ENCODE peak calls at places on chromosomes 13 and 19, in five cellular contexts. One of them, this sample, is unnamed.

GRCh38 chr13:27117947-27118346 is 53.7 kb downstream of the USP12 start:
- DNase-seq in heart left ventricle: no peak
- DNase-seq in tibial nerve: no peak
- DNase-seq in stomach: no peak
- DNase-seq in adrenal gland: no peak
- DNase-seq in this sample: no peak

GRCh38 chr19:48780684-48781391 is 25.5 kb downstream of the FGF21 start:
- DNase-seq in heart left ventricle: no peak
- DNase-seq in tibial nerve: peak
- DNase-seq in stomach: peak
- DNase-seq in adrenal gland: peak
- DNase-seq in this sample: peak

GRCh38 chr13:109408596-109409382 is 377.6 kb downstream of the IRS2 start:
- DNase-seq in heart left ventricle: no peak
- DNase-seq in tibial nerve: no peak
- DNase-seq in stomach: no peak
- DNase-seq in adrenal gland: no peak
- DNase-seq in this sample: no peak

GRCh38 chr19:45217193-45217956 is 27.8 kb downstream of the EXOC3L2 start:
- DNase-seq in heart left ventricle: no peak
- DNase-seq in tibial nerve: no peak
- DNase-seq in stomach: no peak
- DNase-seq in adrenal gland: no peak
- DNase-seq in this sample: no peak

GRCh38 chr13:113668491-113668971 is 1.5 kb downstream of the GRK1 start:
- DNase-seq in heart left ventricle: no peak
- DNase-seq in tibial nerve: no peak
- DNase-seq in stomach: peak
- DNase-seq in adrenal gland: no peak
- DNase-seq in this sample: no peak

GRCh38 chr13:51324714-51325440 is 14.6 kb upstream of the SERPINE3 start:
- DNase-seq in heart left ventricle: no peak
- DNase-seq in tibial nerve: no peak
- DNase-seq in stomach: no peak
- DNase-seq in adrenal gland: no peak
- DNase-seq in this sample: no peak

GRCh38 chr19:31943305-31943704 is 402.1 kb upstream of the ZNF507 start:
- DNase-seq in heart left ventricle: no peak
- DNase-seq in tibial nerve: no peak
- DNase-seq in stomach: no peak
- DNase-seq in adrenal gland: no peak
- DNase-seq in this sample: no peak

GRCh38 chr13:26679945-26680516 is 80.6 kb downstream of the GPR12 start:
- DNase-seq in heart left ventricle: no peak
- DNase-seq in tibial nerve: no peak
- DNase-seq in stomach: no peak
- DNase-seq in adrenal gland: no peak
- DNase-seq in this sample: no peak

GRCh38 chr19:58196911-58197616 is 14.2 kb downstream of the ZNF274 start:
- DNase-seq in heart left ventricle: no peak
- DNase-seq in tibial nerve: no peak
- DNase-seq in stomach: no peak
- DNase-seq in adrenal gland: no peak
- DNase-seq in this sample: peak

GRCh38 chr13:30442854-30443379 is 20.6 kb downstream of the UBE2L5 start:
- DNase-seq in heart left ventricle: no peak
- DNase-seq in tibial nerve: no peak
- DNase-seq in stomach: no peak
- DNase-seq in adrenal gland: no peak
- DNase-seq in this sample: no peak

GRCh38 chr13:54174001-54174400 is 1145.4 kb downstream of the OLFM4 start:
- DNase-seq in heart left ventricle: no peak
- DNase-seq in tibial nerve: no peak
- DNase-seq in stomach: no peak
- DNase-seq in adrenal gland: no peak
- DNase-seq in this sample: no peak

GRCh38 chr13:114099191-114099590 is 33.2 kb downstream of the RASA3 start:
- DNase-seq in heart left ventricle: peak
- DNase-seq in tibial nerve: peak
- DNase-seq in stomach: no peak
- DNase-seq in adrenal gland: peak
- DNase-seq in this sample: peak

GRCh38 chr19:5947435-5947834 is 30.5 kb downstream of the RANBP3 start:
- DNase-seq in heart left ventricle: peak
- DNase-seq in tibial nerve: peak
- DNase-seq in stomach: peak
- DNase-seq in adrenal gland: peak
- DNase-seq in this sample: no peak

GRCh38 chr19:4007836-4008539 is 452 bp downstream of the PIAS4 start:
- DNase-seq in heart left ventricle: no peak
- DNase-seq in tibial nerve: peak
- DNase-seq in stomach: no peak
- DNase-seq in adrenal gland: no peak
- DNase-seq in this sample: peak

GRCh38 chr13:30141773-30142501 is 165.4 kb downstream of the KATNAL1 start:
- DNase-seq in heart left ventricle: no peak
- DNase-seq in tibial nerve: no peak
- DNase-seq in stomach: no peak
- DNase-seq in adrenal gland: no peak
- DNase-seq in this sample: no peak

GRCh38 chr13:95698047-95698749 is 21.3 kb downstream of the DNAJC3 start:
- DNase-seq in heart left ventricle: peak
- DNase-seq in tibial nerve: no peak
- DNase-seq in stomach: no peak
- DNase-seq in adrenal gland: no peak
- DNase-seq in this sample: peak

GRCh38 chr13:110824901-110825300 is 90.0 kb downstream of the ANKRD10 start:
- DNase-seq in heart left ventricle: no peak
- DNase-seq in tibial nerve: no peak
- DNase-seq in stomach: no peak
- DNase-seq in adrenal gland: no peak
- DNase-seq in this sample: no peak

GRCh38 chr13:97030705-97031452 is 36.6 kb upstream of the OXGR1 start:
- DNase-seq in heart left ventricle: no peak
- DNase-seq in tibial nerve: no peak
- DNase-seq in stomach: no peak
- DNase-seq in adrenal gland: no peak
- DNase-seq in this sample: peak

GRCh38 chr19:4732680-4733114 is 9.1 kb upstream of the DPP9 start:
- DNase-seq in heart left ventricle: no peak
- DNase-seq in tibial nerve: no peak
- DNase-seq in stomach: peak
- DNase-seq in adrenal gland: peak
- DNase-seq in this sample: peak

GRCh38 chr19:18160792-18161690 is 8.1 kb downstream of the PIK3R2 start:
- DNase-seq in heart left ventricle: peak
- DNase-seq in tibial nerve: peak
- DNase-seq in stomach: peak
- DNase-seq in adrenal gland: peak
- DNase-seq in this sample: peak

GRCh38 chr19:13077233-13077632 is 25.4 kb downstream of the LYL1 start:
- DNase-seq in heart left ventricle: no peak
- DNase-seq in tibial nerve: no peak
- DNase-seq in stomach: no peak
- DNase-seq in adrenal gland: no peak
- DNase-seq in this sample: peak

GRCh38 chr13:73984949-73985691 is 149.1 kb downstream of the KLF12 start:
- DNase-seq in heart left ventricle: peak
- DNase-seq in tibial nerve: no peak
- DNase-seq in stomach: no peak
- DNase-seq in adrenal gland: no peak
- DNase-seq in this sample: no peak

GRCh38 chr19:42239544-42240220 is 2.7 kb downstream of the GSK3A start:
- DNase-seq in heart left ventricle: no peak
- DNase-seq in tibial nerve: no peak
- DNase-seq in stomach: no peak
- DNase-seq in adrenal gland: no peak
- DNase-seq in this sample: no peak

GRCh38 chr13:101579291-101579802 is 126.9 kb downstream of the ITGBL1 start:
- DNase-seq in heart left ventricle: no peak
- DNase-seq in tibial nerve: no peak
- DNase-seq in stomach: no peak
- DNase-seq in adrenal gland: no peak
- DNase-seq in this sample: peak

GRCh38 chr13:90640976-90641375 is 706.5 kb upstream of the MIR17HG start:
- DNase-seq in heart left ventricle: no peak
- DNase-seq in tibial nerve: no peak
- DNase-seq in stomach: no peak
- DNase-seq in adrenal gland: no peak
- DNase-seq in this sample: no peak

GRCh38 chr13:31053098-31053497 is 108.6 kb downstream of the HSPH1 start:
- DNase-seq in heart left ventricle: peak
- DNase-seq in tibial nerve: no peak
- DNase-seq in stomach: no peak
- DNase-seq in adrenal gland: peak
- DNase-seq in this sample: no peak

GRCh38 chr13:18947376-18947977 is 234.1 kb downstream of the TUBA3C start:
- DNase-seq in heart left ventricle: no peak
- DNase-seq in tibial nerve: no peak
- DNase-seq in stomach: no peak
- DNase-seq in adrenal gland: peak
- DNase-seq in this sample: no peak

GRCh38 chr13:18943273-18943672 is 238.4 kb downstream of the TUBA3C start:
- DNase-seq in heart left ventricle: no peak
- DNase-seq in tibial nerve: no peak
- DNase-seq in stomach: no peak
- DNase-seq in adrenal gland: no peak
- DNase-seq in this sample: no peak

GRCh38 chr13:18944501-18945068 is 237.0 kb downstream of the TUBA3C start:
- DNase-seq in heart left ventricle: no peak
- DNase-seq in tibial nerve: no peak
- DNase-seq in stomach: no peak
- DNase-seq in adrenal gland: no peak
- DNase-seq in this sample: no peak

GRCh38 chr13:18946738-18947137 is 234.9 kb downstream of the TUBA3C start:
- DNase-seq in heart left ventricle: no peak
- DNase-seq in tibial nerve: no peak
- DNase-seq in stomach: no peak
- DNase-seq in adrenal gland: peak
- DNase-seq in this sample: no peak

GRCh38 chr13:18943721-18944391 is 237.8 kb downstream of the TUBA3C start:
- DNase-seq in heart left ventricle: no peak
- DNase-seq in tibial nerve: no peak
- DNase-seq in stomach: no peak
- DNase-seq in adrenal gland: peak
- DNase-seq in this sample: no peak
- TF ChIP-seq POLR2A in heart left ventricle: no peak
- TF ChIP-seq POLR2A in tibial nerve: no peak
- TF ChIP-seq POLR2A in stomach: no peak
- TF ChIP-seq POLR2A in adrenal gland: no peak
- TF ChIP-seq POLR2A in this sample: no peak

DNA sequence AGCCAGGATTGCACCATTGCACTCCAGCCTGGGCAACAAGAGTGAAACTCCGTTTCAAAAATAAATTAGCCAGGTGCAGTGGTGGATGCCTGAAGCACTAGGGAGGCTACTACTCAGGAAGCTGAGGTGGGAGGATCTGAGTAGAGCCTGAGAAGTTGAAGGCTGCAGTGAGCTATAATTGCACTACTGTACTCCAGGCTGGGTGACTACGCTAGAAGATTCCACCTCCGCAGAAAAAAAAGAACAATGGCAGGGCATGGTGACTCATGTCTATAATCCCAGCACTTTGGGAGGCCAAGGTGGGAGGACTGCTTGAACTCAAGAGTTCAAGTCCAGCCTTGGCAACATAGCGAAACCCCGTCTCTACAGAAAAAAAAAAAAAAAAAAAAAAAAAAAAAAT is 20.5 kb downstream of the HAUS8 start:
- DNase-seq in heart left ventricle: no peak
- DNase-seq in tibial nerve: no peak
- DNase-seq in stomach: no peak
- DNase-seq in adrenal gland: no peak
- DNase-seq in this sample: no peak
- TF ChIP-seq POLR2A in heart left ventricle: no peak
- TF ChIP-seq POLR2A in tibial nerve: no peak
- TF ChIP-seq POLR2A in stomach: no peak
- TF ChIP-seq POLR2A in adrenal gland: no peak
- TF ChIP-seq POLR2A in this sample: no peak

DNA sequence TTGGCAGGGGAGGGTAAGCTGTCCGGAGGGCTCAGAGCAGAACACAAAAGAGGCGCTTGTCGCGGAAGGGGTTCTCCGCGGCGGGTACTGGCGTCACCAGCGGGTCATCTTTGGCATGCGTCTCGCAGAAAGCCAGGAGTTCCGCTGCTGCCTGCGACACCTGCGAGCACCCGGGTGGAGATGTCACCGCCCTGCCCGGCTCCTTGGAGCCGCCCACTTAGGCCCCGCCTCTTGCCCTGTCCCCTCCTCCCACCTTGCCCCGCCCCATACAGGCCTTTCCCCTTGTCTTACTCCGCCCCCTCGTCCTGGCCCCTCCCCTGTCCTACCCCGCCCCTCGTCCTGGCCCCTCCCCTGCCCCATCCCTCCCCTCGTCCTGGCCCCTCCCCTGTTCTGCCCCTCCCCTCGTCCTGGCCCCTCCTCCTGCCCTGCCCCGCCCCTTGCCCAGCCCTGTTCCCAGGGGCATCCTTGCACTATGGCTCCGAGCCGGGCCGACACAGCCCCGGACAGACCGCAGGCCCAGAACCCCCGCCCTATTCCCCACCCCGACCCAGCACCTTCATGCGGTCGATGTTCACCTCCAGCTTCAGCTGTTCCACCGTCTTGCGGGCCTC is 1.9 kb downstream of the GNG8 start:
- DNase-seq in heart left ventricle: peak
- DNase-seq in tibial nerve: peak
- DNase-seq in stomach: peak
- DNase-seq in adrenal gland: peak
- DNase-seq in this sample: peak
- TF ChIP-seq POLR2A in heart left ventricle: no peak
- TF ChIP-seq POLR2A in tibial nerve: no peak
- TF ChIP-seq POLR2A in stomach: no peak
- TF ChIP-seq POLR2A in adrenal gland: no peak
- TF ChIP-seq POLR2A in this sample: no peak

DNA sequence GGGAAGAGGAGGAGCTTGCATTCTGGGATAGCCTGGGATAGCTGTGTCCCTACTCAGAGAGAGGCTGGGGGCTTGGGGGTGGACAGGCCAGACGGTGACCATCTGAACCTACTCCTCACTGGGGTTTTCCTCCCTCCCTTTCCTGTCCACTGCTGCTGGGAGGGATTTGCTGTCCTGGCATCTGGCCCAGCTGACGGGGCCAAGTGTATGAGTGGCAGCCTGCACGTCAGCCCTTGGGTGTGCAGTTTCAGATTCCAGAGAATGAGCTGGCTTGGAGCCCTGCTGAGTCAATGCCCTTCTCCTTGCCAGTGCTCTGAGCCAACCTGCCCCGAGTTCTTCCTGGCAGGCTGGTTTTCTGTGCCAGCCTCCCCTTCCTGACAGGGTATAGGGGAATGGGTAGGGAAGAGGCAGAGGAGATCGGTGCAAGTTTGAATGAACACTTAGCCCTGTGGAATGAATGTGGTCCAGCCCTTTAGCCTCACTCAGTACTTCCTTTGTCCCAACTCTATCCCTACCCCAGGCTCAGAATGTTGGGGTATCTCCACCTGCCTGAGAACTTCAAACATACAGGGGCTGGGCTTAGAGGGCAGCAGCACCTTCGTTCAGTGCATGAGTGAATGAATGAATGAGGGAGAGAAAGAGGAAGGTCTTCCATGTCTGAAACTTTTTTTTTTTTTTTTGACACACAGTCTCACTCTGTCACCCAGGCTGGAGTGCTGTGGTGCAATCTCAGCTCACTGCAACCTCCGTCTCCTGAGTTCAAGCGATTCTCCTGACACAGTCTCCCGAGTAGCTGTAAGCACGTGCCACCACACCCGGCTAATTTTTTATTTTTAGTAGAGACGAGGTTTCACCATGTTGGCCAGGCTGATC is 1.8 kb upstream of the ANGPTL4 start:
- DNase-seq in heart left ventricle: peak
- DNase-seq in tibial nerve: peak
- DNase-seq in stomach: peak
- DNase-seq in adrenal gland: peak
- DNase-seq in this sample: peak
- TF ChIP-seq POLR2A in heart left ventricle: no peak
- TF ChIP-seq POLR2A in tibial nerve: peak
- TF ChIP-seq POLR2A in stomach: no peak
- TF ChIP-seq POLR2A in adrenal gland: no peak
- TF ChIP-seq POLR2A in this sample: peak

This sample was measured in erythroblast.